ENCODE peak calls at places on chromosomes 5 and 9, in four cellular contexts. One of them, this sample, is unnamed. For H3K36me3, the result is how much of the 10 kb centered on the place peaks cover.

GRCh38 chr9:111399772-111400563 is 69.9 kb upstream of the OR2K2 start:
- DNase-seq in neural progenitor cell: peak
- DNase-seq in GM23248: peak
- DNase-seq in GM23338: peak
- DNase-seq in this sample: peak

GRCh38 chr5:117095322-117095721 is 520.7 kb upstream of the SEMA6A start:
- DNase-seq in neural progenitor cell: peak
- DNase-seq in GM23248: no peak
- DNase-seq in GM23338: no peak
- DNase-seq in this sample: no peak

GRCh38 chr9:91395106-91395552 is 28.5 kb downstream of the NFIL3 start:
- DNase-seq in neural progenitor cell: no peak
- DNase-seq in GM23248: peak
- DNase-seq in GM23338: no peak
- DNase-seq in this sample: peak

GRCh38 chr5:94901071-94901979 is 282.9 kb downstream of the SLF1 start:
- DNase-seq in neural progenitor cell: no peak
- DNase-seq in GM23248: peak
- DNase-seq in GM23338: no peak
- DNase-seq in this sample: peak

GRCh38 chr5:44935871-44936270 is 127.1 kb downstream of the MRPS30 start:
- DNase-seq in neural progenitor cell: no peak
- DNase-seq in GM23248: no peak
- DNase-seq in GM23338: no peak
- DNase-seq in this sample: no peak

GRCh38 chr9:35385042-35385441 is 104.9 kb upstream of the RUSC2 start:
- DNase-seq in neural progenitor cell: peak
- DNase-seq in GM23248: peak
- DNase-seq in GM23338: peak
- DNase-seq in this sample: peak

GRCh38 chr5:143432658-143433239 is 29.3 kb upstream of the NR3C1 start:
- DNase-seq in neural progenitor cell: no peak
- DNase-seq in GM23248: no peak
- DNase-seq in GM23338: no peak
- DNase-seq in this sample: peak

GRCh38 chr9:110543631-110544051 is 35.9 kb downstream of the SVEP1 start:
- DNase-seq in neural progenitor cell: no peak
- DNase-seq in GM23248: no peak
- DNase-seq in GM23338: peak
- DNase-seq in this sample: no peak

GRCh38 chr9:91207889-91208651 is 153.6 kb downstream of the AUH start:
- DNase-seq in neural progenitor cell: no peak
- DNase-seq in GM23248: peak
- DNase-seq in GM23338: no peak
- DNase-seq in this sample: no peak

GRCh38 chr9:108551030-108551964 is 304.5 kb downstream of the ACTL7B start:
- DNase-seq in neural progenitor cell: peak
- DNase-seq in GM23248: peak
- DNase-seq in GM23338: peak
- DNase-seq in this sample: peak

GRCh38 chr5:177476531-177477233 is 3.2 kb upstream of the DBN1 start:
- DNase-seq in neural progenitor cell: no peak
- DNase-seq in GM23248: peak
- DNase-seq in GM23338: peak
- DNase-seq in this sample: no peak

GRCh38 chr5:171363846-171364245 is 23.8 kb upstream of the NPM1 start:
- DNase-seq in neural progenitor cell: no peak
- DNase-seq in GM23248: no peak
- DNase-seq in GM23338: no peak
- DNase-seq in this sample: no peak

GRCh38 chr5:44002381-44002901 is 386.8 kb downstream of the FGF10 start:
- DNase-seq in neural progenitor cell: no peak
- DNase-seq in GM23248: peak
- DNase-seq in GM23338: no peak
- DNase-seq in this sample: peak

GRCh38 chr9:121133104-121133816 is 58.5 kb downstream of the CNTRL start:
- DNase-seq in neural progenitor cell: no peak
- DNase-seq in GM23248: no peak
- DNase-seq in GM23338: peak
- DNase-seq in this sample: peak

GRCh38 chr5:56543431-56544385 is 271.6 kb upstream of the MAP3K1 start:
- DNase-seq in neural progenitor cell: no peak
- DNase-seq in GM23248: peak
- DNase-seq in GM23338: no peak
- DNase-seq in this sample: no peak

GRCh38 chr5:141560141-141560540 is 58.7 kb downstream of the DIAPH1 start:
- DNase-seq in neural progenitor cell: no peak
- DNase-seq in GM23248: peak
- DNase-seq in GM23338: peak
- DNase-seq in this sample: peak

GRCh38 chr5:112419596-112420110 is 576 bp upstream of the EPB41L4A start:
- DNase-seq in neural progenitor cell: peak
- DNase-seq in GM23248: peak
- DNase-seq in GM23338: peak
- DNase-seq in this sample: peak

GRCh38 chr5:100905259-100905914 is 2.3 kb upstream of the ST8SIA4 start:
- DNase-seq in neural progenitor cell: no peak
- DNase-seq in GM23248: no peak
- DNase-seq in GM23338: no peak
- DNase-seq in this sample: no peak

GRCh38 chr5:60843693-60844428 is at the start of gene ELOVL7:
- DNase-seq in neural progenitor cell: peak
- DNase-seq in GM23248: peak
- DNase-seq in GM23338: peak
- DNase-seq in this sample: peak

GRCh38 chr5:141617682-141618029 is 1.1 kb downstream of the DIAPH1 start:
- DNase-seq in neural progenitor cell: peak
- DNase-seq in GM23248: peak
- DNase-seq in GM23338: no peak
- DNase-seq in this sample: no peak

GRCh38 chr5:88734983-88735382 is 148.0 kb downstream of the MEF2C start:
- DNase-seq in neural progenitor cell: no peak
- DNase-seq in GM23248: no peak
- DNase-seq in GM23338: no peak
- DNase-seq in this sample: no peak

GRCh38 chr5:36270175-36270574 is 28.4 kb upstream of the NADK2 start:
- DNase-seq in neural progenitor cell: no peak
- DNase-seq in GM23248: no peak
- DNase-seq in GM23338: no peak
- DNase-seq in this sample: no peak

GRCh38 chr9:107119294-107119693 is 163.8 kb upstream of the RAD23B start:
- DNase-seq in neural progenitor cell: no peak
- DNase-seq in GM23248: no peak
- DNase-seq in GM23338: no peak
- DNase-seq in this sample: no peak

GRCh38 chr9:137166242-137167112 is 3.4 kb downstream of the LRRC26 start:
- DNase-seq in neural progenitor cell: no peak
- DNase-seq in GM23248: no peak
- DNase-seq in GM23338: no peak
- DNase-seq in this sample: no peak

GRCh38 chr9:97501972-97502221 is 431 bp downstream of the TMOD1 start:
- DNase-seq in neural progenitor cell: peak
- DNase-seq in GM23248: no peak
- DNase-seq in GM23338: peak
- DNase-seq in this sample: no peak

GRCh38 chr5:96615223-96615622 is 47.0 kb upstream of the CAST start:
- DNase-seq in neural progenitor cell: no peak
- DNase-seq in GM23248: no peak
- DNase-seq in GM23338: no peak
- DNase-seq in this sample: no peak

GRCh38 chr9:85249313-85249621 is 492.5 kb downstream of the AGTPBP1 start:
- DNase-seq in neural progenitor cell: no peak
- DNase-seq in GM23248: no peak
- DNase-seq in GM23338: no peak
- DNase-seq in this sample: no peak

GRCh38 chr9:119839888-119840287 is 470.7 kb upstream of the BRINP1 start:
- DNase-seq in neural progenitor cell: peak
- DNase-seq in GM23248: peak
- DNase-seq in GM23338: peak
- DNase-seq in this sample: no peak
- H2AFZ ChIP-seq in neural progenitor cell: peak
- H2AFZ ChIP-seq in GM23248: peak
- H2AFZ ChIP-seq in GM23338: peak
- H2AFZ ChIP-seq in this sample: no peak

GRCh38 chr5:181173420-181174342 is 26.3 kb downstream of the OR2V2 start:
- DNase-seq in neural progenitor cell: peak
- DNase-seq in GM23248: peak
- DNase-seq in GM23338: peak
- DNase-seq in this sample: peak
- TF ChIP-seq EZH2phosphoT487 in neural progenitor cell: peak
- TF ChIP-seq EZH2phosphoT487 in GM23248: no peak
- TF ChIP-seq EZH2phosphoT487 in GM23338: no peak
- TF ChIP-seq EZH2phosphoT487 in this sample: no peak

GRCh38 chr5:164301136-164301535 is 795.7 kb downstream of the MAT2B start:
- DNase-seq in neural progenitor cell: no peak
- DNase-seq in GM23248: no peak
- DNase-seq in GM23338: no peak
- DNase-seq in this sample: no peak

GRCh38 chr5:164302533-164303235 is 797.3 kb downstream of the MAT2B start:
- DNase-seq in neural progenitor cell: no peak
- DNase-seq in GM23248: no peak
- DNase-seq in GM23338: no peak
- DNase-seq in this sample: no peak

GRCh38 chr5:164303646-164304225 is 798.3 kb downstream of the MAT2B start:
- DNase-seq in neural progenitor cell: no peak
- DNase-seq in GM23248: no peak
- DNase-seq in GM23338: no peak
- DNase-seq in this sample: no peak

GRCh38 chr5:164301708-164302107 is 796.3 kb downstream of the MAT2B start:
- DNase-seq in neural progenitor cell: no peak
- DNase-seq in GM23248: no peak
- DNase-seq in GM23338: no peak
- DNase-seq in this sample: no peak

GRCh38 chr5:164306662-164307061 is 801.2 kb downstream of the MAT2B start:
- DNase-seq in neural progenitor cell: no peak
- DNase-seq in GM23248: no peak
- DNase-seq in GM23338: no peak
- DNase-seq in this sample: no peak
- H3K36me3 ChIP-seq in neural progenitor cell: under half
- H3K36me3 ChIP-seq in GM23248: under half
- H3K36me3 ChIP-seq in GM23338: under half
- H3K36me3 ChIP-seq in this sample: under half

GRCh38 chr9:30673132-30673531 is 1711.3 kb upstream of the ACO1 start:
- DNase-seq in neural progenitor cell: no peak
- DNase-seq in GM23248: no peak
- DNase-seq in GM23338: no peak
- DNase-seq in this sample: no peak

GRCh38 chr9:30676642-30677041 is 1707.8 kb upstream of the ACO1 start:
- DNase-seq in neural progenitor cell: no peak
- DNase-seq in GM23248: no peak
- DNase-seq in GM23338: no peak
- DNase-seq in this sample: no peak

DNA sequence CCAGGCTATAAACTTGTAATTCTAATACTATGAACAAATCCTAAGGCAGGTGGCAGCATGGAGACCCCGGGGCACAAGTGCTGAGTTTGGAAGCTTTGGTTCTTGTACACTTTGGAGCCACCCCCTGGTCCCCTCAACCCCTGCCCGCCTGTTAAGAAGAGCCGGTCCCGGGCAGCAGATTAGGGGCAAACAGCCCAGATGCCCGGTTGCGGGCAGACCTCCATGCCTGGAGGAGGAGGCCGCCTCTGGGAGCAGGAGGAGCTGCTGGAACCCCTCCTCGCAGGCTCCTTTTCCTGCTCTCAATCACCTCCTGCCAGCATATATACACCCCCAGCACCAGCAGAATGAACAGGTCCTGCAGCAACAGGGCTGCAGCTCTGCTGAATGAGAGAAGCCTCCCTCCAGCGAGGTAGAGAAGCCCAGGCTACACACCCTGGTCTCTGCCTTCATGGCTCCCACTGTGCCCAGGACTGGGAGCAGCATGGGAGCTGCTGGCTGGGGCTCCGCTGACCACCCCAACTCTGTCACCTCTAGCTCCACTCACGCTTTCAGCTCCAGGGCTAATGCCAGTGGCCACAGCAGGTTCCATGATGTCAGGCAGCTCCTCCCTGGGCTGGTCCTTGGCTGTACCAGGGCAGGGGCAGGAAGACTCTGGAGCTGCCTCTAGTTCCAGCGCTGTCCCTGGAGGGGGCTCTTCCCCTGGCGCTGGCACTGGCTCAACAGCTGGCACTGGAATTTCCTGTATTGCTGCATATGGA is 1713.5 kb upstream of the ACO1 start:
- DNase-seq in neural progenitor cell: no peak
- DNase-seq in GM23248: no peak
- DNase-seq in GM23338: no peak
- DNase-seq in this sample: no peak
- H2AFZ ChIP-seq in neural progenitor cell: no peak
- H2AFZ ChIP-seq in GM23248: no peak
- H2AFZ ChIP-seq in GM23338: no peak
- H2AFZ ChIP-seq in this sample: no peak

GRCh38 chr5:159844725-159845124 is 71.6 kb upstream of the ADRA1B start:
- DNase-seq in neural progenitor cell: no peak
- DNase-seq in GM23248: no peak
- DNase-seq in GM23338: no peak
- DNase-seq in this sample: no peak

GRCh38 chr5:159850192-159850573 is 66.1 kb upstream of the ADRA1B start:
- DNase-seq in neural progenitor cell: no peak
- DNase-seq in GM23248: peak
- DNase-seq in GM23338: peak
- DNase-seq in this sample: no peak

GRCh38 chr5:159854916-159855315 is 61.4 kb upstream of the ADRA1B start:
- DNase-seq in neural progenitor cell: no peak
- DNase-seq in GM23248: peak
- DNase-seq in GM23338: no peak
- DNase-seq in this sample: no peak

GRCh38 chr5:159851053-159851452 is 65.2 kb upstream of the ADRA1B start:
- DNase-seq in neural progenitor cell: no peak
- DNase-seq in GM23248: peak
- DNase-seq in GM23338: no peak
- DNase-seq in this sample: no peak

DNA sequence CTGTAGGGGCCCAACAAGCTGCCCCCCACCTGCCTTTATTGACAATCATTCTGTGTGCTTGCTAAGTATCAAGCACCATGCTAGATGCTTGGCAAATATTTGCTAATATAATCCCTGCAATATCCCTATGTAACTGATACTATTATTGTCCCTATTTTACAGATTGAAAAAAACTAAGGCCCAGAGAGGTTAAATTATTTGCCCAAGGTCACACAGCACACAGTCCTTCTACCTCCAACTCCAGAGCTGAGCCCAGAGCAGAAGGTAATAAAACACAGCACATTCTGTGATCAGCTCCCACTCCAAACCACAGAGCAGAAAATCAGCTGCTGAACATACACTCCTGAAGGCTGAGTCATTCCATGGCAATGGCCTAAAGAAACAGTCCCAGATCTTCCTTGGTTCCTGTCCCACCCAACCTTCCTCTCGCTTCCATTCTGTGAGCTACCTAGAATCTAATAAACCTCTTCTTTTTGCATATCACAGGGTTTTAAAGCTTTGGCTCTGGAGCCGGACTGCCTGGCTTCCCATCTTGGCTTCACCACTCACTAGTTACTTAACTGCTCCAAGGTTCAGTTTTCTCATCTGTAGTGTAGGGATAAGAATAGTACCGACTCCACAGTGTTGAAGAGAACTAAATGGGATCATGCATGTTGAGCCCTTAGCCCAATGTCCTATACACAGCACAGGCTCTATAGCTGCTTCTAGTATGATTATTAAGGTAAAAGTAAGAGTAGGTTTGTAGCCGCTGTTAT is 66.7 kb upstream of the ADRA1B start:
- DNase-seq in neural progenitor cell: no peak
- DNase-seq in GM23248: peak
- DNase-seq in GM23338: no peak
- DNase-seq in this sample: no peak
- TF ChIP-seq EZH2phosphoT487 in neural progenitor cell: no peak
- TF ChIP-seq EZH2phosphoT487 in GM23248: no peak
- TF ChIP-seq EZH2phosphoT487 in GM23338: no peak
- TF ChIP-seq EZH2phosphoT487 in this sample: no peak

This sample was measured in hepatocyte.